ENCODE peak calls at places on chromosomes 7 and 10, in five cellular contexts. X, O, U, L and T are unnamed samples.

GRCh38 chr7:103394566-103394965 is 47.1 kb downstream of the PSMC2 start:
- DNase-seq in X (no peak), O (no peak), U (no peak), L (no peak), T (no peak)

GRCh38 chr10:4725917-4726606 is 99.9 kb upstream of the AKR1E2 start:
- DNase-seq in X (no peak), O (no peak), U (no peak), L (peak), T (peak)

GRCh38 chr7:106793015-106793651 is 71.9 kb upstream of the PIK3CG start:
- DNase-seq in X (no peak), O (no peak), U (peak), L (no peak), T (peak)

GRCh38 chr7:137656227-137656849 is 190.4 kb downstream of the DGKI start:
- DNase-seq in X (peak), O (peak), U (peak), L (peak), T (peak)

GRCh38 chr10:123570898-123571515 is 95.1 kb upstream of the GPR26 start:
- DNase-seq in X (no peak), O (no peak), U (no peak), L (no peak), T (no peak)

GRCh38 chr7:115099906-115100305 is 178.0 kb downstream of the MDFIC start:
- DNase-seq in X (no peak), O (no peak), U (no peak), L (peak), T (peak)

GRCh38 chr10:17865351-17865750 is 56.2 kb downstream of the MRC1 start:
- DNase-seq in X (no peak), O (no peak), U (no peak), L (no peak), T (peak)

GRCh38 chr7:77674878-77675277 is 21.4 kb upstream of the RSBN1L start:
- DNase-seq in X (no peak), O (no peak), U (no peak), L (no peak), T (peak)

GRCh38 chr7:117970806-117971205 is 97.6 kb upstream of the CTTNBP2 start:
- DNase-seq in X (no peak), O (no peak), U (no peak), L (no peak), T (no peak)

GRCh38 chr10:106499448-106499847 is 665.1 kb downstream of the SORCS1 start:
- DNase-seq in X (no peak), O (no peak), U (no peak), L (no peak), T (no peak)

GRCh38 chr10:33386926-33387325 is 52.5 kb upstream of the NRP1 start:
- DNase-seq in X (no peak), O (no peak), U (no peak), L (no peak), T (peak)

GRCh38 chr10:42973411-42973810 is 103.5 kb upstream of the RET start:
- DNase-seq in X (peak), O (no peak), U (no peak), L (no peak), T (no peak)

GRCh38 chr10:88979153-88979562 is 11.4 kb upstream of the FAS start:
- DNase-seq in X (no peak), O (peak), U (no peak), L (no peak), T (peak)

GRCh38 chr7:78510580-78511188 is 712.1 kb downstream of the PHTF2 start:
- DNase-seq in X (no peak), O (no peak), U (peak), L (no peak), T (peak)

GRCh38 chr10:124131176-124131575 is 37.8 kb upstream of the CHST15 start:
- DNase-seq in X (peak), O (no peak), U (no peak), L (no peak), T (no peak)

GRCh38 chr10:48450233-48450810 is 143.8 kb downstream of the MAPK8 start:
- DNase-seq in X (peak), O (no peak), U (no peak), L (no peak), T (no peak)

GRCh38 chr10:80458638-80459037 is 4.5 kb downstream of the TSPAN14 start:
- DNase-seq in X (no peak), O (no peak), U (no peak), L (no peak), T (no peak)
- H3K4me3 ChIP-seq in X (no peak), O (peak), U (no peak), L (no peak), T (no peak)

GRCh38 chr10:112689327-112689726 is 242.3 kb downstream of the VTI1A start:
- DNase-seq in X (no peak), O (peak), U (peak), L (no peak), T (peak)
- TF ChIP-seq CTCF in X (peak), O (no peak), U (peak), L (peak), T (peak)

GRCh38 chr7:151850484-151851159 is 26.3 kb downstream of the PRKAG2 start:
- DNase-seq in X (no peak), O (peak), U (no peak), L (no peak), T (no peak)
- H3K4me3 ChIP-seq in X (no peak), O (no peak), U (no peak), L (no peak), T (no peak)

GRCh38 chr10:113993489-113993932 is 50.2 kb upstream of the ADRB1 start:
- DNase-seq in X (no peak), O (peak), U (no peak), L (no peak), T (no peak)
- TF ChIP-seq CTCF in X (no peak), O (no peak), U (no peak), L (no peak), T (no peak)

DNA sequence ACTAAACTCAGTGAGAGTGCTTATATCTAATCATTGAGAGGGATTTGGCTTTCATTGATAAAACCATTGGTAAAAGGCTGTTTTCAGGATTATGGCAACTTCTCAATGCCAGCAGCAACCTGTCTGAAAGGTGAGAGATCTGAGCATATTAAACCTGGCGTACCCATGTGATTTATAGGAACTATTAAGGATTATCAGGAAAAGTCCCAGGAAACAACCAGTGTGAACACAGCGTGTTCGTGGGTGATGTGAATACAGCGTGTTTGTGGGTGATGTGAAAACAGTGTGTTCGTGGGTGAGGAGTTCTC is 65.8 kb downstream of the PDIA4 start:
- DNase-seq in X (no peak), O (no peak), U (no peak), L (no peak), T (no peak)
- H3K4me3 ChIP-seq in X (peak), O (peak), U (peak), L (peak), T (peak)

GRCh38 chr7:139753079-139753692 is 24.6 kb downstream of the HIPK2 start:
- DNase-seq in X (no peak), O (no peak), U (no peak), L (no peak), T (no peak)
- TF ChIP-seq CTCF in X (peak), O (no peak), U (no peak), L (peak), T (peak)

DNA sequence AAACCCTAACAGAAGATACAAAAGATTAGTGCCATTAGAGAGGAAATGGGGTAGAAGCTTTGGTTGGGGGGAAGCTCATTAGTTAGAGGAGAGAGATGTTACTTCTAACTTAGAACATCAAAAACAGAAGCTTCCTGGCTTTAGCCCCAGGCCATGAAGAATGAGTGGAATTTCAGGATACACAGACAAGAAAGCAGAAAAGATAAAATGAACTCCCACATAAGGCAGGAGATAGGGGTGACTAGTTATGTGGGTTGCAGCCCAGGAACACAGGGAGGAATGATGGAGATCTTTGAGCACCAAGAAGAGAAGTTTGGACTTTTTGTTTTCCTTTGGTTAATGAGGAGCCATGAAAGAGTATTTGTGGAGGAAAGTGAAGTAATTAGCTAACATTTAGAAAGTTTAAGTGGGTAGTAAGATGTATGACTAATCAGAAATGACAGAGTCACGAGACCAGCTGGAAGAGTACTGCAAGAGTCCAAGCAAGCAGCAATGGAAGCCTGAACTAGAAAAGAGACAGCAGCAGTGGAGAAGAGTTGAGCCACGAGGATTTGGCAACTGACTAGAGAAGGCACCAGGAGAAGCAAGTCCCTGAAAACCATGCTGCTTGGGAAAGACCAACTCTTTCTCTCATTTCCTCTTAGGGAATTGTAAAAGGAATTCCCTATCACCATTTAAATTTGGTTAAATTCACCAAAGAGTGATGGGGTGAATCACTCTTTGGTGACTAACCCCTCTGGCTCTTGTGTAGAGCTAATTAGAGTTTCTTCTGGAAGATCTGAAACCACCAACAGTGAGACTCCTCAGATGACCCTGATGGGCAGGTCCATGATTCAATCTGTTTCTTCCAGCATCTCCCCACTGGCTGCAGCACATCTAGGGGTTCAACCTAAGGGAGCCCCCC is 131.9 kb downstream of the KCNMA1 start:
- DNase-seq in X (no peak), O (no peak), U (no peak), L (peak), T (peak)
- H3K4me3 ChIP-seq in X (no peak), O (no peak), U (no peak), L (no peak), T (no peak)

DNA sequence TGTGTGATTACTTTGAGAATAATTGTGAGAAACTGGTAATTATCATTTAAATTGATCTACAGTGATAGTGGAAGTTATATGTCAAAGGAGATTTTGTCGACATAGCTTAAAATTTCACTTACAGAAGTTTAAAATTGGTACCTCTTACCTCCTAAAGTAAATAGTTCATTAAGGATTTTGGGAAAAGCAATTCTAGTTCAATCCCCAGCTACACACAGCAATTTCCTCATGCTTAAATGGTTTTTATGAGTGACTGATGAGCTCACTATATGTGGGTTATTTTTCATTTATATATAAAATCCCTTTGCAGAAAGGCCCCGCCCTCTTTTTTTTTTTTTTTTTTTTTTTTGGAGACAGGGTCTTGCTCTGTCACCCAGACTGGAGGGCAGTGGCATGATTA is 12.7 kb downstream of the KMT2E start:
- DNase-seq in X (no peak), O (no peak), U (no peak), L (no peak), T (no peak)
- TF ChIP-seq CTCF in X (no peak), O (no peak), U (no peak), L (no peak), T (no peak)

DNA sequence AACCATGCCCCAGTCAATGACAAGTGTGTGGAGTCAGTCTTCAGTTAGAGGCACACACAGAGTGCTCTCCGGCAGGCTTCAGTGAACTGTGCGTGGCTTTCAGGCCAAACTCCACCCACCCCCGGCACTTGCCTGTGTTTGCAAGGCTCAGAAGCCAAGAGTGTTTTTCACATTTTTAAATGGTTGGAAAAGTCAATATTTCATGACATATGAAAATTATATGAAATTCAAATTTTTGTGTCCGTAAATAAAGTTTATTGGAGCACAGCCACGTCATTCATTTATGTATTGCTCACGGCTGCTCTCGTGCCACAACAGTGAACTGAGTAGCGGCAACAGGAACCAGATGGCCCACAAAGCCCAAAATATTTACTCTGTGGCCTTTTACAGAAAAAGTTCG is 104.7 kb downstream of the SFMBT2 start:
- DNase-seq in X (no peak), O (no peak), U (no peak), L (no peak), T (no peak)
- H3K4me3 ChIP-seq in X (no peak), O (no peak), U (no peak), L (no peak), T (no peak)